ENCODE peak calls at places on chromosome 2, in five cellular contexts. K is mesenchymal stem cell, I is neuronal stem cell, V is H1, U is H9. E is an unnamed sample.

GRCh38 chr2:190407662-190408537 is at the start of gene MFSD6:
- DNase-seq in K (no peak), I (peak; percentile 40), V (peak; percentile 76), U (peak; percentile 51), E (peak; percentile 23)

GRCh38 chr2:186848873-186849578 is at the start of gene ZSWIM2:
- DNase-seq in K (peak; percentile 91), I (peak; percentile 78), V (peak; percentile 95), U (peak; percentile 96), E (peak; percentile 90)

GRCh38 chr2:204234879-204235278 is 298.3 kb downstream of the ICOS start:
- DNase-seq in K (no peak), I (no peak), V (no peak), U (no peak), E (peak; percentile 28)

GRCh38 chr2:25872134-25872533 is 6.2 kb downstream of the ASXL2 start:
- DNase-seq in K (no peak), I (no peak), V (no peak), U (no peak), E (no peak)

GRCh38 chr2:138500592-138501426 is 761 bp upstream of the SPOPL start:
- DNase-seq in K (no peak), I (no peak), V (no peak), U (no peak), E (no peak)

GRCh38 chr2:132278267-132278666 is 116.5 kb upstream of the ANKRD30BL start:
- DNase-seq in K (no peak), I (no peak), V (no peak), U (no peak), E (no peak)

GRCh38 chr2:150878347-150878746 is 383.3 kb downstream of the RBM43 start:
- DNase-seq in K (peak; percentile 51), I (no peak), V (no peak), U (no peak), E (peak; percentile 8)

GRCh38 chr2:42338567-42339190 is 22.3 kb downstream of the COX7A2L start:
- DNase-seq in K (no peak), I (no peak), V (no peak), U (no peak), E (no peak)

GRCh38 chr2:215835641-215836040 is 177.7 kb downstream of the MREG start:
- DNase-seq in K (no peak), I (no peak), V (no peak), U (no peak), E (no peak)

GRCh38 chr2:165469417-165469816 is at the start of gene CSRNP3:
- DNase-seq in K (peak; percentile 89), I (peak; percentile 71), V (no peak), U (peak; percentile 86), E (peak; percentile 13)

GRCh38 chr2:56749152-56749752 is 565.5 kb downstream of the CCDC85A start:
- DNase-seq in K (peak; percentile 47), I (peak; percentile 21), V (no peak), U (no peak), E (peak; percentile 66)

GRCh38 chr2:204265701-204266310 is 279.5 kb upstream of the PARD3B start:
- DNase-seq in K (no peak), I (no peak), V (no peak), U (no peak), E (no peak)

GRCh38 chr2:235983016-235983415 is 185.2 kb downstream of the GBX2 start:
- DNase-seq in K (no peak), I (no peak), V (no peak), U (peak; percentile 12), E (no peak)

GRCh38 chr2:174546519-174547506 is 50.8 kb downstream of the WIPF1 start:
- DNase-seq in K (peak; percentile 63), I (peak; percentile 15), V (peak; percentile 65), U (peak; percentile 81), E (peak; percentile 79)

GRCh38 chr2:120959426-120959825 is 223.8 kb downstream of the GLI2 start:
- DNase-seq in K (no peak), I (no peak), V (no peak), U (no peak), E (no peak)

GRCh38 chr2:57616157-57616556 is 430.4 kb upstream of the VRK2 start:
- DNase-seq in K (no peak), I (no peak), V (no peak), U (no peak), E (no peak)

GRCh38 chr2:19351499-19351898 is 6.9 kb downstream of the OSR1 start:
- DNase-seq in K (no peak), I (no peak), V (no peak), U (no peak), E (no peak)

GRCh38 chr2:224646242-224646846 is 61.2 kb upstream of the CUL3 start:
- DNase-seq in K (peak; percentile 27), I (no peak), V (no peak), U (peak; percentile 30), E (peak; percentile 38)

GRCh38 chr2:230903251-230904150 is 21.5 kb downstream of the GPR55 start:
- DNase-seq in K (no peak), I (no peak), V (no peak), U (peak; percentile 22), E (no peak)

DNA sequence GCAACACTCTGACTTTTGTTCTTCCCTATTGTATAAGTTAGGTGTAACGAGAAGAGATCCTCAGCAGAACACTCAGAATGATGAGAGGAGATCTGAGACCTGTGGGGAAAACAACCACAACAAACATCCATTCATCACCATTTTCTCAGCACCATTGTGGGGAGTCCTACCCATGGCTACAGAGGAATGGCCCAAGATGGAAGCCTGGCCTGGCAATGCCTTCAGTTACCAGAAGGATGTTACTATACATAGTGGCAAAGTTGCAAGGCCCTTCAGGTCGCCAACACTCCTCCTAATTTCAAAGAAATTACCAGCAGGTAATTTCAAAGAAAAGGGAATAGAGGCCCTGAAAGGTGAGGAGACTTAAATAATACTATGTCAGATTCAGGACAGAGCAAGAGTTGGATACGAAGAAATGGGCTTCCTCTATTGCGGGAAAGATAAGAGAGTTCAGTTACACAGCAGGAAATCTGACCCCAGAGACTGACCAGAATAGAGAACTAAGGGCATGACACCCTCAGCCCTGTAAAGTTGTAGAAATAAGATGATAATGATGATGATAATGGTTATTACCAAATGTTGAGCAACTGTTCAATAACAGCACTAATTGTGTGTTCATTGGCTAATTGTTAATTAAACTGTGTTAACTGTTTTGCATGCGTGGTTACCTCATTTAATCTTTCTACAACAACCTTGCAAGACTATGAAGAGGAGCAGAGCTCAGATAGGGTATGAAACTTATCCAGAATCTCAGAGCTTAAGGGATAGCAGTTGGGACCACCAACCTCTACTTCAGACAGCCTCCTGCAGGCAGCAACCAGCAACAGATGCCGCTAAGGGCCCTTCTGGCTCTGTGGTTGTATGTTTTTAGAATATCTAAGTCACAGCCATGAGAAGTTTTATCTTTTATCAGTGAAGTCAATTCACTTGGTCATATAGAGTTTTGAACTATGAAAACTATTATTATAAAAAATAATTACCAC is 37.5 kb downstream of the DHRS9 start:
- DNase-seq in K (no peak), I (no peak), V (no peak), U (no peak), E (no peak)
- H2BK12ac ChIP-seq in K (no peak overlapping the region), I (no peak overlapping the region), V (no peak overlapping the region), U (no peak overlapping the region), E (no peak overlapping the region)

DNA sequence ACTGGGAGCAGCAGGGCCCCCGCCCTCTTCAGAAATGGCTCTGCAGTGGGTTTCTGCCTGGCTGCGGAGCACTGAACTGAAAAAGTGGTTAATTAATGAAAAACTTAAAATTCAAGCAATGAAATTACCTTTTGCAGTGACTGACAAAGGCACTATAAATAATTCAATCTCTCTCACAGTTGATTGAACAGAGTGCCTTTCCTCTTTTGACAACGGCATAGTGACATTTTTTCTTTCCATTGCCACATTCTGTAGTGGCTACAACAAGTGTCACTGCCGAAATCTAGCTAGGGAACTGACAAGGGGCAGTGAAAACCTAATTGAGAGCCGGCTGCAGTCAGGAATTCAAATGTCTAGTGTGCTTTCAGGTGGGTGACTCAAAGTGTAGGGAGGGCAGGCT is 353.3 kb downstream of the ALK start:
- DNase-seq in K (no peak), I (no peak), V (no peak), U (no peak), E (no peak)
- H2BK12ac ChIP-seq in K (no peak overlapping the region), I (no peak overlapping the region), V (no peak overlapping the region), U (no peak overlapping the region), E (no peak overlapping the region)

DNA sequence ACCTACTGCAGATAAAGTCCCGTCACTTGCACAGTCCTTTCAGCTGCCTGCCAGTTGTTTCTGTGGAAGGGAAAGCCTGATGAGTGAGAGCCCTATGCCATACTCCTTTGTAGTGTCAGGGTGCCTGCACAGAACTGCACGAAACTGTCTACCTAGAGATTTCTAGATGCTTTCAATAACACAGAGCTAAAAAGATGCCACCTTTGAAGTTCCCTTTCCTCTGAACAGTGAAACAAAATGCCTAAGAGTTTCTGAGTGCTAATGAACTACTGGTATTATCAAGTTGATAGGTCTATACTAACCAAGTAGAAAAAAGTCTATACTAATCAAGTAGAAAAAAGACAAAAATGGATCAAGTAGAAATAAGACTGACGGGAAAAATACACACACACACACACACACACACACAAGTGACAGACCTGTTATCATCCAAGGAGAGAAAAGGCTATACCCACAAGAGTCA is 79.0 kb downstream of the TLK1 start:
- DNase-seq in K (no peak), I (no peak), V (no peak), U (no peak), E (no peak)
- H2BK12ac ChIP-seq in K (no peak overlapping the region), I (no peak overlapping the region), V (no peak overlapping the region), U (no peak overlapping the region), E (no peak overlapping the region)

GRCh38 chr2:77127345-77127744 is 394.8 kb downstream of the LRRTM4 start:
- DNase-seq in K (no peak), I (no peak), V (no peak), U (no peak), E (no peak)
- H2BK12ac ChIP-seq in K (no peak overlapping the region), I (no peak overlapping the region), V (no peak overlapping the region), U (no peak overlapping the region), E (no peak overlapping the region)

DNA sequence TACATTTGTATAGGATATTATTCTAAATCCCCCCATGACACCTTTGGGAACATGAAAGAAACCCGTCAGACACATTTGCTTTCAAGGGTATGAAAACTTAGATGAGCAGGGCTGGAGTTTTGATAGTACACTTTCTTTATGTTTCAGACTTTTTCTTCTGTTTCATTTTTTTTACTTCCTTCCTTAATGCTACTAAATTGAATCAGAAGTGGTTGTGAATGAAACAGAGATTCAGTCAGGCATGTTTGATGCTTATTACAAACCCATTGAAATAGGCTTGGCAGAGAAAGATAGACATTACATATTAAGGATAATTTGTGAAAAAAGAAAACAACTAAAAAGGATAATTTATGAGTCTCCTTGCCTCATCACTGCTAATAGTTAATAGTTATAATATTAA is 26.8 kb downstream of the SLC30A6 start:
- DNase-seq in K (no peak), I (no peak), V (no peak), U (no peak), E (no peak)
- H2BK12ac ChIP-seq in K (no peak overlapping the region), I (no peak overlapping the region), V (no peak overlapping the region), U (no peak overlapping the region), E (no peak overlapping the region)

E was measured in trophoblast cell.